ENCODE peak calls at places on chromosome 13, in four cellular contexts. N is epithelial cell of esophagus, D is neural crest cell, S is cortex of kidney. V is an unnamed sample.

GRCh38 chr13:43364210-43365041 is 341.0 kb downstream of the DNAJC15 start:
- DNase-seq in N (no peak), D (no peak), S (no peak), V (no peak)

GRCh38 chr13:94711561-94712286 is 621 bp downstream of the SOX21 start:
- DNase-seq in N (peak; percentile 44), D (peak; percentile 36), S (no peak), V (peak; percentile 46)

GRCh38 chr13:111314852-111315251 is 5.6 kb upstream of the TEX29 start:
- DNase-seq in N (no peak), D (no peak), S (no peak), V (no peak)

GRCh38 chr13:51269039-51269438 is 46.8 kb downstream of the FAM124A start:
- DNase-seq in N (no peak), D (no peak), S (no peak), V (no peak)

GRCh38 chr13:83297591-83298305 is 584.5 kb downstream of the SLITRK1 start:
- DNase-seq in N (no peak), D (no peak), S (no peak), V (no peak)

GRCh38 chr13:29993716-29994488 is 143.5 kb upstream of the UBL3 start:
- DNase-seq in N (peak; percentile 62), D (no peak), S (no peak), V (no peak)

GRCh38 chr13:85313761-85314503 is 485.3 kb downstream of the SLITRK6 start:
- DNase-seq in N (peak; percentile 73), D (no peak), S (no peak), V (peak; percentile 69)

GRCh38 chr13:112333756-112334543 is 42.2 kb upstream of the SPACA7 start:
- DNase-seq in N (no peak), D (no peak), S (no peak), V (no peak)

GRCh38 chr13:49454388-49455015 is 10.4 kb downstream of the SETDB2 start:
- DNase-seq in N (no peak), D (no peak), S (no peak), V (no peak)

GRCh38 chr13:40101708-40102359 is 446.4 kb downstream of the COG6 start:
- DNase-seq in N (peak; percentile 79), D (no peak), S (no peak), V (no peak)

GRCh38 chr13:25170554-25171107 is 1.5 kb downstream of the AMER2 start:
- DNase-seq in N (peak; percentile 22), D (peak; percentile 25), S (no peak), V (no peak)

GRCh38 chr13:61128850-61129645 is 286.6 kb downstream of the PCDH20 start:
- DNase-seq in N (peak; percentile 42), D (no peak), S (no peak), V (peak; percentile 29)

GRCh38 chr13:58043971-58044370 is 412.4 kb downstream of the PCDH17 start:
- DNase-seq in N (no peak), D (no peak), S (no peak), V (no peak)

GRCh38 chr13:35356572-35356971 is 119.9 kb downstream of the MAB21L1 start:
- DNase-seq in N (no peak), D (no peak), S (no peak), V (no peak)

GRCh38 chr13:98890186-98890585 is 87.7 kb downstream of the DOCK9 start:
- DNase-seq in N (peak; percentile 98), D (no peak), S (no peak), V (peak; percentile 95)

GRCh38 chr13:66994097-66994496 is 236.0 kb downstream of the PCDH9 start:
- DNase-seq in N (peak; percentile 65), D (peak; percentile 69), S (no peak), V (peak; percentile 56)

GRCh38 chr13:97231832-97232201 is 9.7 kb downstream of the MBNL2 start:
- DNase-seq in N (no peak), D (no peak), S (no peak), V (no peak)

GRCh38 chr13:99856021-99856420 is 115.5 kb downstream of the ZIC5 start:
- DNase-seq in N (no peak), D (no peak), S (no peak), V (no peak)

GRCh38 chr13:73210218-73210883 is 151.5 kb downstream of the KLF5 start:
- DNase-seq in N (peak; percentile 30), D (no peak), S (no peak), V (no peak)

GRCh38 chr13:39370554-39370953 is 232.4 kb downstream of the LHFPL6 start:
- DNase-seq in N (peak; percentile 84), D (no peak), S (no peak), V (peak; percentile 82)

GRCh38 chr13:114099191-114099590 is 33.2 kb downstream of the RASA3 start:
- DNase-seq in N (peak; percentile 49), D (no peak), S (no peak), V (no peak)

GRCh38 chr13:51502206-51502651 is 49.4 kb upstream of the INTS6 start:
- DNase-seq in N (peak; percentile 84), D (no peak), S (no peak), V (peak; percentile 87)

GRCh38 chr13:29748097-29748496 is 102.3 kb downstream of the UBL3 start:
- DNase-seq in N (no peak), D (no peak), S (no peak), V (no peak)